ENCODE peak calls at places on chromosomes 13 and 19, in six cellular contexts. S is transverse colon; A is CD4-positive, alpha-beta T cell; O is fibroblast of pulmonary artery; M is dorsolateral prefrontal cortex; B is body of pancreas. G is an unnamed sample.

GRCh38 chr13:48241651-48242050 is 8.6 kb downstream of the ITM2B start:
- DNase-seq in S (no peak), A (no peak), O (no peak), M (no peak), B (no peak), G (no peak)

GRCh38 chr19:2308114-2308556 is at the start of gene LINGO3:
- DNase-seq in S (no peak), A (no peak), O (no peak), M (no peak), B (no peak), G (no peak)

GRCh38 chr19:10518444-10519361 is 1.5 kb upstream of the S1PR5 start:
- DNase-seq in S (no peak), A (no peak), O (no peak), M (no peak), B (no peak), G (no peak)

GRCh38 chr19:47729799-47730520 is 15.4 kb upstream of the NOP53 start:
- DNase-seq in S (peak), A (no peak), O (peak), M (peak), B (peak), G (peak)

GRCh38 chr13:111474136-111475002 is 153.9 kb downstream of the TEX29 start:
- DNase-seq in S (no peak), A (no peak), O (peak), M (no peak), B (no peak), G (peak)

GRCh38 chr13:42760949-42761348 is 20.4 kb upstream of the FAM216B start:
- DNase-seq in S (no peak), A (no peak), O (peak), M (no peak), B (no peak), G (no peak)

GRCh38 chr13:46341112-46341711 is 45.8 kb downstream of the RUBCNL start:
- DNase-seq in S (no peak), A (no peak), O (peak), M (no peak), B (no peak), G (no peak)

GRCh38 chr13:110062777-110063442 is 244.0 kb downstream of the COL4A1 start:
- DNase-seq in S (no peak), A (no peak), O (no peak), M (no peak), B (no peak), G (no peak)

GRCh38 chr19:28400953-28401671 is 811.8 kb downstream of the UQCRFS1 start:
- DNase-seq in S (no peak), A (no peak), O (no peak), M (no peak), B (no peak), G (no peak)

GRCh38 chr13:28718186-28718537 is 608 bp downstream of the SLC46A3 start:
- DNase-seq in S (no peak), A (no peak), O (peak), M (no peak), B (no peak), G (no peak)

GRCh38 chr13:39656325-39656677 is 839 bp downstream of the COG6 start:
- DNase-seq in S (no peak), A (no peak), O (peak), M (no peak), B (no peak), G (no peak)

GRCh38 chr19:44988896-44989563 is 12.2 kb upstream of the RELB start:
- DNase-seq in S (peak), A (peak), O (peak), M (peak), B (peak), G (peak)

GRCh38 chr13:46728777-46729176 is 68.2 kb downstream of the ESD start:
- DNase-seq in S (no peak), A (no peak), O (peak), M (no peak), B (no peak), G (no peak)

GRCh38 chr19:6056801-6057650 is 53.3 kb downstream of the RFX2 start:
- DNase-seq in S (peak), A (no peak), O (peak), M (peak), B (peak), G (peak)

GRCh38 chr13:66689628-66690027 is 540.5 kb downstream of the PCDH9 start:
- DNase-seq in S (no peak), A (no peak), O (peak), M (no peak), B (no peak), G (no peak)
- TF ChIP-seq CTCF in S (no peak), A (no peak), O (peak), M (peak), B (no peak), G (no peak)

DNA sequence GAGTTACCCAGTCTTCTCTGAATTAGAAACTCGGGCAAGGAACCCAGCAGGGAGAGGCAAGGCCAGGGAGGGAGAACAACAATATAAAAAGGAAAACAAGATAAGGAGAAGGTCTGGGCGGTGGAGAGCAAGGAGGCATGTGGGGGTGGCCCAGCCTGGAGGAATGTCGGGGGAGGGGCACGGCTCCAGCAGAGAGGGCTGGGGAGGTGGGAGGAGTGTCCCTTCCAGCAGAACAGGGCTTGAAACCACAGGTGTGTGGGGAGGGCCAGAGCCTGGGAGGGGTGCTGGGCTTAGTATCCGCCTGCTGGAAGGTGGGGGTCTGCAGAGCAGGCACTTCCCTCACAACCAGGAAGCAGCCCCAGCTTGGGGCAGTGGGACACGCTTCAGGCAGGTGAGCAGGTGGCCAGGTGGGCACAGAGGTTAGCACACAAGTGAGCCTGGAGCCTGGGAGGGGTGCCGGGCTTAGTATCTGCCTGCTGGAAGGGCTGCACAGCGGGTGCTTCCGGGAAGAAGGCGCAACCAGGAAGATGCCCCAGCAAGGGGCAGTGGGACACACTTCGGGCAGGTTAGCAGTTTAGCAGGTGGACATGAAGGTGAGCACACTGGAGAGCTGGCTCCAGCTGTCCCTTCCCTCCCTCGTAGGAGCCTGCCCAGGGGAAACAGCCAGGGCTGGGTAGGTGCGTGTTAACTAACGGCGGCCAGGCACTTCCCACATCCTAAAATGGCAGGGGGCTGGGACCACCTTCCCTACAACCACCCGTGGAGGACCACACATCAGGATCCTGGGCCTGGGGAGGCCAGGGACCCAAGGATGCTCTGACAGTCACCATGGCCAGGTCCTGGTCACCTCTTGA is 3.1 kb downstream of the GAS6 start:
- DNase-seq in S (peak), A (no peak), O (peak), M (no peak), B (peak), G (no peak)
- TF ChIP-seq CTCF in S (no peak), A (no peak), O (no peak), M (no peak), B (no peak), G (no peak)

GRCh38 chr19:16899566-16900075 is 10.8 kb downstream of the F2RL3 start:
- DNase-seq in S (peak), A (no peak), O (peak), M (no peak), B (peak), G (no peak)
- TF ChIP-seq CTCF in S (peak), A (no peak), O (peak), M (peak), B (no peak), G (no peak)

DNA sequence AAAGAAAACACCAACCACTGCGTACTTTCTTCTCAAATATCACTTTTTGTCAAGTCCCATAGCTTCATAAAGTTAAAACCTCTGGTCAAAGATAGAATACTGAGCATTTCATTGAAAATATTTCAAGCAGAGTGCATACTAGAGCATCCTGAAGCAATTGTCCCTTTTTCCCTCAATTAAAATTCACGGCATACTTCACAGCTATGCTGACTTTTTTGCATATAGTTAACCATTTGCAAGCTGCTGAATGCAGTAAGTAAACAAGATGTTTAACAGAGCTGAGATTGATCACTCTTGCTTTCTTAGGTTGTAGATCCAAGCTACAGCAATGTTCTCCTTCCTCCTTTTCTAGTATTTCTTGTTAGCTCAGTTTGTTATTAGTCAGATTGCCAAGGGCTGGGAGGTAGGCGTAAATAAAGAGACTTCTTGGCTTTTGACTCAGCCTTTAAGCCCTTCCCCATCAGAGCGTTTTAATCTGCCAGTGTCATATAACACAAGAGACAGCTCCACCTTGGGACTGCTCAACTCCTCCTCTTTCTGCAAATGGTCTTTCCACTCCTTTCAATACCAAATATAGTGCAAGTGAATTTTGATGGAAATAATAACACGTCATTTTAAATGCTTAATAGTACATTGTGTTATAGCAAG is at the start of gene SLITRK6:
- DNase-seq in S (no peak), A (no peak), O (peak), M (no peak), B (no peak), G (peak)
- TF ChIP-seq CTCF in S (no peak), A (no peak), O (peak), M (no peak), B (no peak), G (peak)

GRCh38 chr13:69580255-69580654 is 527.4 kb upstream of the ATXN8OS start:
- DNase-seq in S (no peak), A (no peak), O (no peak), M (no peak), B (no peak), G (no peak)

GRCh38 chr13:69591437-69591836 is 516.2 kb upstream of the ATXN8OS start:
- DNase-seq in S (no peak), A (no peak), O (no peak), M (no peak), B (no peak), G (no peak)

GRCh38 chr13:69589531-69589930 is 518.1 kb upstream of the ATXN8OS start:
- DNase-seq in S (no peak), A (no peak), O (no peak), M (no peak), B (no peak), G (no peak)

GRCh38 chr13:69585656-69586055 is 522.0 kb upstream of the ATXN8OS start:
- DNase-seq in S (no peak), A (no peak), O (no peak), M (no peak), B (no peak), G (no peak)
- TF ChIP-seq CTCF in S (no peak), A (no peak), O (no peak), M (no peak), B (no peak), G (peak)

DNA sequence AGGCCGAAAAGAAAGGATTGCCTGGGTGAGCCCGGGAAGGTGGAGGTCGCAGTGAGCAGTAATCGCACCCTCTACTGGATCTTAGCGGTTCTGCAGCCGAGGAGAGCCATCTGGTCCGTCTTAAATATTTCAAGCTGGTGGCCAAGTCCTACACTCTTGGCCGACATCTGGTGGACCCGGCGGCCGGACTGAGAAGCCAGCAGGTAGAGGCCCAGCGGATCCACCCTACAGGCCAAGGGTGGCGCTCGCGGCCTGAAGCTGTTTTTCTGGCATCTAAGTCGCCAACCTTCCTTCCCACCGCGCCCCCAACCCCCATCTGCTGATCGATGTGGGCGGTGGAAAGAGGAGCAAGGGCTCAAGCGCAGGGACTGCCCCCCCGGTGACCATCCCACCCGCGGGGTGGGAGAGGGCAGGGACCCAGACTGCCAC is 46.5 kb upstream of the ZNF730 start:
- DNase-seq in S (peak), A (no peak), O (peak), M (no peak), B (peak), G (no peak)
- TF ChIP-seq CTCF in S (no peak), A (no peak), O (peak), M (peak), B (peak), G (no peak)

DNA sequence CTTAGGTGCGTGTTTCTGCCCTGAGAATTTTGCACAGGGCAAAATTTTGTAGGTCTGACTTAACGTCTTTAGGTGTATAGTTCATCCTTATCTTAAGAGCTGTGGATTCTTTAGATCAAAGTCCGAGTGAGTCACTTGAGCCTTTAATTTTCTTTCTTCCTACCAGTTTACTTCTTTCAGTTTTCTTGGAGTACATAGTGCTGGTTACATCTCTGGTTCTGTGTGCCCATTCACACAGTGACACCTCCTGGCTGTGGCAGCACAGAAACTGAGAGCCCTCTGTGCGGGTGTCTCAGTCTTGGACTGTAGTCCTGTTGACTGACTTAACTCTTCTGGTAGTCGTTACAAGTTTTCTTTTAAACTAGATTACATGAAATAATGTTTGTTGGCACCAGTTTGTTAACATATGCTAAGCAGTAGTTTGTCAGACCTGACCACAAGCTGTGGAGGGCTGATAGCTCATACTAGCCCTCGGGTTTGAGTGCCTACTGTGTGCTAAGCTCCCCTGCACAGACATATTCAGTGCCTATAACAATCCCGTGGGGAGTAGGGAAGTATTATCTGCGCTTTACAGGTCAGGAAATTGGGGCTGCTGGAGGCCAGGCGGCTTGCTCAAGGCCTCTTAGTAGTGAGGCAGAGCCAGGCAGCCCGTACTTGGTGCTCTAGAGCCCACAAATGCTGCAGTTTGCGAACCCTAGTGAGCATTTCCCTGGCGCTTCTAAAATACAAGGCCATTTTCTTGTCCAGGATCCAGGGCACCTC is 1.6 kb downstream of the GATAD2A start:
- DNase-seq in S (peak), A (peak), O (peak), M (peak), B (peak), G (no peak)
- TF ChIP-seq CTCF in S (peak), A (peak), O (peak), M (peak), B (peak), G (peak)

DNA sequence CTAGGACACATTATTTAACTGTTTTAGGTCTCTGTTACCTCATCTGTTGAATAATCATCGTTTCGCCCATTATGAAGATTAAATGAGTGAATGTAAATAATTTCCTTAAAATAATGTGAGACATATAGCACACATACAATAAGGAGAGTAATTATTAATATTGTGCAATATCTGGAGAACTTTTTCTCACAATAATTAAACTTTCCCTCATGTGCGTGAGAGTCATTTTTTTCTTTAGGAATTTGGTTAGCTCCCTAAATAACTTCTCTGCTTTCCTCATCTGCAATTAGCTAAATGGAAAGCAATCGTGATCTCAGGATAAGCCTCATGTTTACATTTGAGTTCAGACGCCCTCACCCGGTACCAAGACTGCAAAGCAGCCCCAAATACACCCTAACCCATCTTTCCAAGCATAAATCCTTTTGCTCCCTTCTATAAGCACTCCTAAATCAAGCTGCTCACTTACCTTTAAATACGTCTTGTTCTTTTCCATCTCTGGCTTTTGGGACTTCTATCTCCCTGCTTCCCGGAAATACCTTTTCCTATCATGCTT is 78.8 kb downstream of the MZT1 start:
- DNase-seq in S (no peak), A (no peak), O (no peak), M (no peak), B (no peak), G (no peak)
- TF ChIP-seq CTCF in S (no peak), A (no peak), O (peak), M (no peak), B (no peak), G (no peak)

GRCh38 chr19:18304194-18304495 is 18.7 kb downstream of the LSM4 start:
- DNase-seq in S (no peak), A (no peak), O (no peak), M (no peak), B (no peak), G (no peak)

GRCh38 chr19:18301718-18302111 is 20.3 kb upstream of the JUND start:
- DNase-seq in S (no peak), A (no peak), O (no peak), M (no peak), B (no peak), G (no peak)

GRCh38 chr19:18298601-18299000 is 17.2 kb upstream of the JUND start:
- DNase-seq in S (no peak), A (no peak), O (no peak), M (no peak), B (no peak), G (no peak)

GRCh38 chr19:18299654-18300053 is 18.2 kb upstream of the JUND start:
- DNase-seq in S (no peak), A (no peak), O (no peak), M (no peak), B (no peak), G (no peak)

GRCh38 chr19:18300930-18301717 is 19.7 kb upstream of the JUND start:
- DNase-seq in S (peak), A (no peak), O (peak), M (no peak), B (peak), G (peak)
- TF ChIP-seq CTCF in S (no peak), A (no peak), O (no peak), M (no peak), B (no peak), G (no peak)

GRCh38 chr19:43762814-43763213 is 8.1 kb upstream of the SMG9 start:
- DNase-seq in S (no peak), A (no peak), O (no peak), M (no peak), B (no peak), G (no peak)

GRCh38 chr19:43760941-43761340 is 6.2 kb upstream of the SMG9 start:
- DNase-seq in S (no peak), A (no peak), O (no peak), M (no peak), B (no peak), G (no peak)

GRCh38 chr19:43763473-43763939 is 8.7 kb upstream of the SMG9 start:
- DNase-seq in S (no peak), A (no peak), O (no peak), M (no peak), B (no peak), G (no peak)

GRCh38 chr19:43755256-43755801 is 567 bp upstream of the SMG9 start:
- DNase-seq in S (peak), A (peak), O (peak), M (peak), B (peak), G (peak)

GRCh38 chr19:43759515-43759914 is 4.8 kb upstream of the SMG9 start:
- DNase-seq in S (no peak), A (no peak), O (no peak), M (no peak), B (no peak), G (peak)
- TF ChIP-seq CTCF in S (no peak), A (no peak), O (peak), M (no peak), B (no peak), G (peak)

G was measured in RWPE1.